ENCODE peak calls at places on chromosomes 16 and 17, in seven cellular contexts. C is H1, P is PC-3, S is right cardiac atrium, Y is adipocyte, U is AG04450, I is fibroblast of lung. T is an unnamed sample.

GRCh38 chr17:63589646-63590045 is 11.0 kb upstream of the TACO1 start:
- DNase-seq in Y (no peak), U (no peak), C (no peak), S (no peak), I (no peak), P (peak; percentile 55), T (no peak)

GRCh38 chr17:57211543-57211942 is 44.8 kb upstream of the MSI2 start:
- DNase-seq in P (peak; percentile 90), I (peak; percentile 18), Y (no peak), U (no peak), S (no peak), C (no peak), T (peak; percentile 43)

GRCh38 chr16:38941-39892 is 14.2 kb downstream of the POLR3K start:
- DNase-seq in Y (no peak), U (no peak), I (no peak), S (no peak), P (peak; percentile 34), C (no peak), T (no peak)

GRCh38 chr17:27471321-27472269 is 15.3 kb downstream of the KSR1 start:
- DNase-seq in S (no peak), C (no peak), I (no peak), Y (no peak), P (no peak), U (no peak), T (no peak)

GRCh38 chr17:32461853-32462617 is 17.7 kb downstream of the PSMD11 start:
- DNase-seq in Y (peak; percentile 74), C (peak; percentile 78), S (peak; percentile 39), I (peak; percentile 63), P (peak; percentile 62), U (no peak), T (peak; percentile 28)

GRCh38 chr17:2926019-2926650 is 129.9 kb downstream of the RAP1GAP2 start:
- DNase-seq in P (peak; percentile 75), I (no peak), S (no peak), Y (peak; percentile 2), C (no peak), U (no peak), T (peak; percentile 91)

GRCh38 chr17:32803544-32803943 is 73.4 kb downstream of the MYO1D start:
- DNase-seq in P (no peak), C (no peak), S (no peak), Y (peak; percentile 1), U (no peak), I (peak; percentile 80), T (no peak)

GRCh38 chr16:48497932-48498760 is 111.8 kb downstream of the N4BP1 start:
- DNase-seq in P (no peak), I (no peak), U (no peak), Y (no peak), C (no peak), S (no peak), T (no peak)

GRCh38 chr16:81003610-81004460 is 2.9 kb downstream of the CMC2 start:
- DNase-seq in S (no peak), P (no peak), C (no peak), Y (peak; percentile 33), I (peak; percentile 22), U (no peak), T (no peak)

GRCh38 chr17:62670202-62670821 is 42.8 kb downstream of the MRC2 start:
- DNase-seq in U (no peak), C (peak; percentile 72), I (no peak), S (no peak), Y (no peak), P (no peak), T (no peak)

GRCh38 chr17:385195-385835 is 32.7 kb upstream of the RPH3AL start:
- DNase-seq in Y (peak; percentile 40), C (peak; percentile 64), I (no peak), S (peak; percentile 80), P (peak; percentile 13), U (no peak), T (peak; percentile 34)

GRCh38 chr17:1644493-1645206 is 882 bp downstream of the SCARF1 start:
- DNase-seq in P (peak; percentile 55), S (no peak), I (no peak), U (no peak), Y (no peak), C (no peak), T (no peak)

GRCh38 chr16:48011466-48011865 is 144.3 kb downstream of the ABCC12 start:
- DNase-seq in Y (no peak), U (no peak), C (no peak), I (no peak), P (no peak), S (no peak), T (no peak)

GRCh38 chr17:45087978-45088377 is 26.9 kb downstream of the NMT1 start:
- DNase-seq in Y (no peak), C (no peak), P (no peak), S (no peak), I (no peak), U (no peak), T (no peak)

GRCh38 chr17:65219707-65220106 is 82.5 kb downstream of the RGS9 start:
- DNase-seq in P (no peak), U (no peak), I (no peak), S (no peak), C (no peak), Y (no peak), T (no peak)

GRCh38 chr17:17039911-17040310 is 2.3 kb upstream of the MPRIP start:
- DNase-seq in P (no peak), C (no peak), S (no peak), I (no peak), U (no peak), Y (no peak), T (no peak)

GRCh38 chr16:84465154-84465553 is 39.3 kb downstream of the MEAK7 start:
- DNase-seq in P (no peak), S (no peak), C (peak; percentile 38), I (no peak), Y (no peak), U (no peak), T (no peak)

GRCh38 chr16:30867747-30868146 is 26.1 kb downstream of the BCL7C start:
- DNase-seq in C (no peak), Y (no peak), I (peak; percentile 16), S (no peak), P (peak; percentile 12), U (no peak), T (no peak)

GRCh38 chr17:798246-798645 is 16.1 kb downstream of the MRM3 start:
- DNase-seq in U (no peak), P (no peak), C (no peak), I (no peak), Y (no peak), S (no peak), T (no peak)

GRCh38 chr17:78120971-78121800 is 7.4 kb downstream of the TMC6 start:
- DNase-seq in C (no peak), I (no peak), S (no peak), U (no peak), Y (no peak), P (no peak), T (no peak)
- H3K4me3 ChIP-seq in C (no peak overlapping the region), I (no peak overlapping the region), S (no peak overlapping the region), U (no peak overlapping the region), Y (no peak overlapping the region), P (no peak overlapping the region), T (no peak overlapping the region)

GRCh38 chr16:35147556-35148504 is 1688.4 kb downstream of the TP53TG3F start:
- DNase-seq in Y (no peak), P (no peak), S (no peak), I (no peak), U (no peak), C (no peak), T (no peak)
- H3K9me3 ChIP-seq in Y (no peaks in the 10 kb centered on the region), P (no peaks in the 10 kb centered on the region), S (no peaks in the 10 kb centered on the region), I (no peaks in the 10 kb centered on the region), U (peaks cover 98% of the 10 kb centered on the region), C (peaks cover 85% of the 10 kb centered on the region), T (no peaks in the 10 kb centered on the region)

GRCh38 chr16:72658888-72659717 is 388.8 kb downstream of the ZFHX3 start:
- DNase-seq in Y (no peak), U (no peak), S (no peak), I (no peak), C (no peak), P (no peak), T (no peak)

GRCh38 chr16:72664122-72664479 is 383.8 kb downstream of the ZFHX3 start:
- DNase-seq in P (peak; percentile 9), U (no peak), S (no peak), I (no peak), C (no peak), Y (peak; percentile 45), T (no peak)

GRCh38 chr16:72666267-72666666 is 381.7 kb downstream of the ZFHX3 start:
- DNase-seq in U (no peak), P (no peak), S (no peak), Y (no peak), I (peak; percentile 31), C (no peak), T (no peak)

DNA sequence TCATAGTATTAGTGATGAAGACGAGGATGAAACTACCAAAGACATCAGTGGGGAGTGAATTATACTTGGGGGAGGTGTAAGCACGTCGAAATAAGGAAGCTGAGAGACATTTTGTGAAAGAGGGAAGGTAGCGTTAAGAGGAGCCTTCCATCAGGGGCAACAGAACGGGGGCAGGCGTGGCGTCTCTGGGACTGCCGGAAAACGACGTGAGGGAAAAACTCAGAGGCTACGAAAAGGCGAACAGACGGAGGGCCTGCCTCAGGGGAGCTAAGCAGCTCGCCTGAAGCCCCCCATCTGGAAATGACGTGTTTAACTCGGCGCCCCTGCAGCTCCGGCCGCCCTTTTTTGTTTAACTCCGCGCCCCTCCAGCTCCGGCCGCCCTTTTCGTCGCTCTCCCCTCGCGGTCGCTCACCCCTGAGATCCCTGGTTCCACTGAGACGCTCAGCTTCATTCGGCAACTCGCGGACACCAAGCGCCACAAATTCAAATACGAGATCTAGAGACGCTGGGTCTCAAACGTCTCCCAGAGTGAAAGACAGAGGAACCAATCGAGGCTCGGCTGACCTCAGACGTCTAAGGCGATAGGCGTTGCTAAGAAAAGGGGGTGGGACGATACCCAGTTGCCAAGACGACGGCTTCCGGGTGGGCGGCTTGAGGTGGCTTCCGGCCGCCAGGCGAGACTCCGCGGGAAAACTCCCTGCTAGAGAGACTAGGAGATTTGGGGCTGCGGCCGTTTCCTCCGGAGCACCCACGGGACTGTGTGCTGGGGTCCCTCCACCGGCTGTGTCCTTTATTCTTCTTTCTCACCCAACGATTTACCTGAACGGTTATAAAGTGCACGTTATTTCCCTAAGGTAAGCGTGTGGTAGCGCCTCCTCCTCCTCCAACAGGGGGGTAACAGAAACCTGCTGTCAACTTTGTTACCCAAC is 383.2 kb downstream of the ZFHX3 start:
- DNase-seq in I (peak; percentile 99), C (peak; percentile 93), P (peak; percentile 94), S (peak; percentile 98), U (peak; percentile 97), Y (peak; percentile 99), T (peak; percentile 93)
- H3K4me3 ChIP-seq in I (peak overlapping the region; percentile 38), C (peak overlapping the region; percentile 87), P (peak overlapping the region; percentile 91), S (peak overlapping the region; percentile 92), U (peak overlapping the region; percentile 88), Y (peak overlapping the region; percentile 93), T (peak overlapping the region; percentile 92)

GRCh38 chr17:69871318-69871717 is 203.7 kb upstream of the KCNJ16 start:
- DNase-seq in U (no peak), P (no peak), I (no peak), Y (no peak), C (no peak), S (no peak), T (no peak)

GRCh38 chr17:69870751-69871199 is 204.2 kb upstream of the KCNJ16 start:
- DNase-seq in U (peak; percentile 66), Y (peak; percentile 80), P (peak; percentile 38), C (no peak), S (no peak), I (peak; percentile 76), T (peak; percentile 69)

GRCh38 chr17:69874220-69874670 is 200.8 kb upstream of the KCNJ16 start:
- DNase-seq in S (no peak), C (no peak), Y (peak; percentile 70), U (no peak), I (peak; percentile 74), P (peak; percentile 87), T (peak; percentile 57)

GRCh38 chr17:69870091-69870530 is 204.9 kb upstream of the KCNJ16 start:
- DNase-seq in I (no peak), S (no peak), C (no peak), Y (peak; percentile 51), U (peak; percentile 41), P (peak; percentile 95), T (peak; percentile 91)

GRCh38 chr17:69872675-69873262 is 202.3 kb upstream of the KCNJ16 start:
- DNase-seq in C (no peak), I (no peak), P (no peak), Y (no peak), S (no peak), U (no peak), T (no peak)
- H3K9me3 ChIP-seq in C (no peaks in the 10 kb centered on the region), I (no peaks in the 10 kb centered on the region), P (no peaks in the 10 kb centered on the region), Y (no peaks in the 10 kb centered on the region), S (no peaks in the 10 kb centered on the region), U (peaks cover 1% of the 10 kb centered on the region), T (peaks cover 2% of the 10 kb centered on the region)

T was measured in MG63.